ENCODE peak calls at places on chromosomes 5 and 9, in eight cellular contexts. T is CD4-positive, CD25-positive, alpha-beta regulatory T cell; K is adrenal gland; R is upper lobe of left lung; S is IMR-90; M is uterus; O is WERI-Rb-1; A is GM23248. B is an unnamed sample.

GRCh38 chr5:80884851-80885697 is 75.1 kb upstream of the RASGRF2 start:
- DNase-seq in M (no peak), T (no peak), S (peak; percentile 47), R (no peak), K (no peak), O (no peak), A (peak; percentile 9), B (no peak)

GRCh38 chr5:162268694-162269481 is 201.3 kb downstream of the GABRG2 start:
- DNase-seq in A (no peak), O (no peak), T (no peak), R (no peak), K (no peak), M (no peak), S (no peak), B (no peak)

GRCh38 chr5:143208781-143209510 is 194.5 kb downstream of the NR3C1 start:
- DNase-seq in M (no peak), S (peak; percentile 47), O (no peak), R (no peak), K (no peak), T (no peak), A (peak; percentile 60), B (no peak)

GRCh38 chr9:5714501-5715401 is 85.8 kb downstream of the RIC1 start:
- DNase-seq in R (no peak), O (no peak), K (peak; percentile 10), A (peak; percentile 36), M (no peak), T (no peak), S (peak; percentile 61), B (no peak)

GRCh38 chr9:83620841-83621636 is 1.9 kb upstream of the IDNK start:
- DNase-seq in R (no peak), A (peak; percentile 70), T (peak; percentile 28), S (peak; percentile 52), K (peak; percentile 65), M (no peak), O (peak; percentile 31), B (peak; percentile 10)

GRCh38 chr5:149407331-149408251 is 28.5 kb upstream of the IL17B start:
- DNase-seq in T (no peak), A (peak; percentile 62), K (no peak), M (no peak), S (no peak), R (no peak), O (no peak), B (no peak)

GRCh38 chr5:82159014-82159413 is 119.1 kb downstream of the RPS23 start:
- DNase-seq in R (no peak), S (peak; percentile 65), K (no peak), O (no peak), T (no peak), A (peak; percentile 85), M (no peak), B (no peak)

GRCh38 chr5:76819851-76820280 is 1.0 kb downstream of the F2RL1 start:
- DNase-seq in O (no peak), K (no peak), S (no peak), T (no peak), R (peak; percentile 84), A (no peak), M (no peak), B (no peak)

GRCh38 chr5:145521066-145521465 is 314.1 kb downstream of the PRELID2 start:
- DNase-seq in O (no peak), S (no peak), M (no peak), A (no peak), K (no peak), T (no peak), R (no peak), B (no peak)

GRCh38 chr5:7881091-7881490 is 12.1 kb downstream of the MTRR start:
- DNase-seq in S (no peak), O (no peak), M (no peak), R (no peak), A (no peak), K (no peak), T (no peak), B (no peak)

GRCh38 chr5:141303756-141304155 is at the start of gene SLC25A2:
- DNase-seq in A (no peak), R (peak; percentile 67), T (no peak), O (no peak), K (no peak), M (no peak), S (no peak), B (no peak)

DNA sequence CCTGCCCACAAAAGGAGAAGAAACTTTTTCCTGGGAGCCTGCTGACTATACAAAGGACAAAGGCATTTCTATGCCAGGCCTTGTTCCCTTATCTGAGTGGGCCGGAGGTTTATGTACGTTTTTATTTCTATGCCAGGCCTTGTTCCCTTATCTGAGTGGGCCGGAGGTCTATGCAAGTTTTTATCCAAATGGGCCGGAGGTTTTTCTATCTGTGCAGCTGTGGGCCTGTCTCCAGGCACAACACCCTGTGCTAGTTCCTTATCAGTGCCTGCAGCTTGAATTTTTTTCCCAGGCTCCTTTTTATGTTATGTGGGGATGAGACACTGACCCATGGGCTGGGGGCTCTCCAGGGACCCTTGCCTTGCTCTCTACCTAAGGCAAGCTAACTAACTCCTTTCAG is 5.5 kb downstream of the SLC25A2 start:
- DNase-seq in T (no peak), A (no peak), M (no peak), O (no peak), R (no peak), S (no peak), K (no peak), B (no peak)
- H3K36me3 ChIP-seq in T (no peaks in the 10 kb centered on the region), A (no peaks in the 10 kb centered on the region), M (no peaks in the 10 kb centered on the region), O (no peaks in the 10 kb centered on the region), R (no peaks in the 10 kb centered on the region), S (no peaks in the 10 kb centered on the region), K (no peaks in the 10 kb centered on the region), B (no peaks in the 10 kb centered on the region)

GRCh38 chr5:181170237-181170830 is 22.9 kb downstream of the OR2V2 start:
- DNase-seq in M (no peak), K (no peak), A (peak; percentile 22), R (no peak), S (no peak), T (no peak), O (no peak), B (no peak)

GRCh38 chr5:181170996-181171395 is 23.6 kb downstream of the OR2V2 start:
- DNase-seq in A (peak; percentile 47), K (no peak), S (peak; percentile 37), O (no peak), R (no peak), T (no peak), M (no peak), B (no peak)

GRCh38 chr5:181167814-181168488 is 20.6 kb downstream of the OR2V2 start:
- DNase-seq in O (peak; percentile 47), K (no peak), T (no peak), R (no peak), S (no peak), A (peak; percentile 26), M (no peak), B (peak; percentile 58)

GRCh38 chr5:181166812-181167733 is 19.7 kb downstream of the OR2V2 start:
- DNase-seq in R (no peak), S (no peak), A (no peak), M (no peak), K (no peak), O (no peak), T (no peak), B (no peak)

GRCh38 chr5:181168595-181169118 is 21.3 kb downstream of the OR2V2 start:
- DNase-seq in R (no peak), S (no peak), M (no peak), O (no peak), A (no peak), K (no peak), T (no peak), B (no peak)
- H3K4me3 ChIP-seq in R (no peak overlapping the region), S (no peak overlapping the region), M (no peak overlapping the region), O (no peak overlapping the region), A (no peak overlapping the region), K (no peak overlapping the region), T (no peak overlapping the region), B (peak overlapping the region; percentile 10)

GRCh38 chr5:135537271-135537670 is 1.5 kb upstream of the NEUROG1 start:
- DNase-seq in S (no peak), T (no peak), A (no peak), K (no peak), O (no peak), R (no peak), M (no peak), B (no peak)
- H3K27me3 ChIP-seq in S (peaks cover 93% of the 10 kb centered on the region), T (peaks cover 47% of the 10 kb centered on the region), A (peaks cover 85% of the 10 kb centered on the region), K (peaks cover 50% of the 10 kb centered on the region), O (no peaks in the 10 kb centered on the region), R (peaks cover 6% of the 10 kb centered on the region), M (no peaks in the 10 kb centered on the region), B (peaks cover 2% of the 10 kb centered on the region)

GRCh38 chr5:157484768-157485167 is 24.8 kb downstream of the NIPAL4 start:
- DNase-seq in T (no peak), S (peak; percentile 23), O (no peak), K (peak; percentile 81), A (peak; percentile 81), R (no peak), M (no peak), B (no peak)

GRCh38 chr5:157485811-157486739 is 26.1 kb downstream of the NIPAL4 start:
- DNase-seq in A (no peak), M (no peak), R (no peak), T (no peak), S (no peak), K (no peak), O (peak; percentile 59), B (peak; percentile 37)

GRCh38 chr5:157487358-157487757 is 27.3 kb downstream of the NIPAL4 start:
- DNase-seq in R (peak; percentile 47), A (no peak), T (no peak), M (no peak), S (no peak), O (no peak), K (no peak), B (peak; percentile 61)

GRCh38 chr5:157485340-157485739 is 25.3 kb downstream of the NIPAL4 start:
- DNase-seq in A (no peak), O (no peak), M (no peak), T (no peak), K (no peak), S (no peak), R (no peak), B (no peak)

DNA sequence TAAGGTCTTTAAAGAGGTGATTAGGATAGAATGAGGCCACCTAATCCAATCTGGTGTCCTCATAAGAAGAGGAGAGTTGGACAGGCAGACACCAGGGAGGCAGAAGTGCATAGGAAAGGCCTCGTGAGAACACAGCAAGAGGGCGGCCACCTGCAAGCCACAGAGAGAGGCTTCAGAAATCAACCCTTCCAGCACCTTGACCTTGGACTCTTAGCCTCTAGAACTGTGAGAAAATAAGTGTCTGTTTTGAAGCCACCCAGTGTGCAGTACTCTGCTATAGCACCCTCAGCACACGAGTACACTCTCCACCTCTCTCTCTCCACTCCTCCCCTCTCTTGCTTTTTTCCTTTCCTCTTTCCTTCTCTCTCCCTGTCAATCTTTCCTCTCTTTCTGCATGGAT is 26.8 kb downstream of the NIPAL4 start:
- DNase-seq in A (no peak), K (no peak), S (no peak), T (no peak), R (no peak), O (peak; percentile 31), M (no peak), B (no peak)
- H3K36me3 ChIP-seq in A (peaks cover 4% of the 10 kb centered on the region), K (no peaks in the 10 kb centered on the region), S (peaks cover 42% of the 10 kb centered on the region), T (peaks cover 69% of the 10 kb centered on the region), R (peaks cover 17% of the 10 kb centered on the region), O (peaks cover 3% of the 10 kb centered on the region), M (no peaks in the 10 kb centered on the region), B (peaks cover 13% of the 10 kb centered on the region)